ENCODE peak calls at places on chromosome 12, in six cellular contexts. One of them, this sample, is unnamed.

GRCh38 chr12:25583545-25583944 is 30.5 kb upstream of the LMNTD1 start:
- DNase-seq in Caco-2: peak; percentile 76
- DNase-seq in H9: peak; percentile 44
- DNase-seq in endothelial cell of umbilical vein: peak; percentile 28
- DNase-seq in lower lobe of right lung: no peak
- DNase-seq in cardiac muscle cell: peak; percentile 81
- DNase-seq in this sample: no peak

GRCh38 chr12:101414533-101415119 is 7.1 kb upstream of the ARL1 start:
- DNase-seq in cardiac muscle cell: peak; percentile 71
- DNase-seq in endothelial cell of umbilical vein: peak; percentile 76
- DNase-seq in lower lobe of right lung: no peak
- DNase-seq in H9: peak; percentile 46
- DNase-seq in Caco-2: no peak
- DNase-seq in this sample: no peak

GRCh38 chr12:25784669-25785068 is 173.8 kb upstream of the RASSF8 start:
- DNase-seq in H9: no peak
- DNase-seq in lower lobe of right lung: no peak
- DNase-seq in cardiac muscle cell: no peak
- DNase-seq in endothelial cell of umbilical vein: no peak
- DNase-seq in Caco-2: no peak
- DNase-seq in this sample: no peak

GRCh38 chr12:123089631-123090353 is 61.1 kb downstream of the PITPNM2 start:
- DNase-seq in endothelial cell of umbilical vein: peak; percentile 84
- DNase-seq in H9: no peak
- DNase-seq in cardiac muscle cell: peak; percentile 91
- DNase-seq in Caco-2: no peak
- DNase-seq in lower lobe of right lung: no peak
- DNase-seq in this sample: no peak

GRCh38 chr12:1838223-1838993 is 18.0 kb downstream of the LRTM2 start:
- DNase-seq in H9: no peak
- DNase-seq in Caco-2: peak; percentile 22
- DNase-seq in endothelial cell of umbilical vein: no peak
- DNase-seq in lower lobe of right lung: peak; percentile 19
- DNase-seq in cardiac muscle cell: no peak
- DNase-seq in this sample: no peak

GRCh38 chr12:50401383-50402155 is 884 bp downstream of the LARP4 start:
- DNase-seq in H9: no peak
- DNase-seq in lower lobe of right lung: no peak
- DNase-seq in endothelial cell of umbilical vein: peak; percentile 71
- DNase-seq in Caco-2: peak; percentile 7
- DNase-seq in cardiac muscle cell: peak; percentile 74
- DNase-seq in this sample: no peak

GRCh38 chr12:69052613-69053408 is 119.8 kb upstream of the CPM start:
- DNase-seq in endothelial cell of umbilical vein: peak; percentile 62
- DNase-seq in cardiac muscle cell: peak; percentile 78
- DNase-seq in H9: peak; percentile 84
- DNase-seq in Caco-2: peak; percentile 49
- DNase-seq in lower lobe of right lung: no peak
- DNase-seq in this sample: peak; percentile 40

GRCh38 chr12:64028541-64028940 is 184.0 kb downstream of the SRGAP1 start:
- DNase-seq in endothelial cell of umbilical vein: no peak
- DNase-seq in cardiac muscle cell: no peak
- DNase-seq in Caco-2: no peak
- DNase-seq in H9: no peak
- DNase-seq in lower lobe of right lung: no peak
- DNase-seq in this sample: no peak

GRCh38 chr12:74365178-74365964 is 172.3 kb upstream of the ATXN7L3B start:
- DNase-seq in lower lobe of right lung: peak; percentile 23
- DNase-seq in Caco-2: peak; percentile 44
- DNase-seq in H9: peak; percentile 61
- DNase-seq in endothelial cell of umbilical vein: peak; percentile 57
- DNase-seq in cardiac muscle cell: peak; percentile 48
- DNase-seq in this sample: no peak

GRCh38 chr12:24055747-24056146 is 106.3 kb upstream of the SOX5 start:
- DNase-seq in cardiac muscle cell: no peak
- DNase-seq in lower lobe of right lung: no peak
- DNase-seq in Caco-2: no peak
- DNase-seq in endothelial cell of umbilical vein: no peak
- DNase-seq in H9: no peak
- DNase-seq in this sample: no peak

GRCh38 chr12:90102957-90103652 is 394.5 kb upstream of the ATP2B1 start:
- DNase-seq in cardiac muscle cell: peak; percentile 62
- DNase-seq in lower lobe of right lung: no peak
- DNase-seq in H9: no peak
- DNase-seq in Caco-2: no peak
- DNase-seq in endothelial cell of umbilical vein: peak; percentile 63
- DNase-seq in this sample: no peak

GRCh38 chr12:13851828-13852227 is 129.6 kb downstream of the GRIN2B start:
- DNase-seq in Caco-2: no peak
- DNase-seq in H9: peak; percentile 89
- DNase-seq in cardiac muscle cell: no peak
- DNase-seq in endothelial cell of umbilical vein: no peak
- DNase-seq in lower lobe of right lung: no peak
- DNase-seq in this sample: no peak

GRCh38 chr12:120990487-120991055 is 12.2 kb downstream of the HNF1A start:
- DNase-seq in H9: no peak
- DNase-seq in endothelial cell of umbilical vein: no peak
- DNase-seq in Caco-2: no peak
- DNase-seq in lower lobe of right lung: no peak
- DNase-seq in cardiac muscle cell: no peak
- DNase-seq in this sample: no peak
- H3K4me1 ChIP-seq in H9: no peaks in the 10 kb centered on the region
- H3K4me1 ChIP-seq in endothelial cell of umbilical vein: no peaks in the 10 kb centered on the region
- H3K4me1 ChIP-seq in Caco-2: no peaks in the 10 kb centered on the region
- H3K4me1 ChIP-seq in lower lobe of right lung: no peaks in the 10 kb centered on the region
- H3K4me1 ChIP-seq in cardiac muscle cell: no peaks in the 10 kb centered on the region
- H3K4me1 ChIP-seq in this sample: no peaks in the 10 kb centered on the region

GRCh38 chr12:48783432-48783831 is 5.5 kb downstream of the ADCY6 start:
- DNase-seq in Caco-2: no peak
- DNase-seq in H9: no peak
- DNase-seq in lower lobe of right lung: no peak
- DNase-seq in cardiac muscle cell: no peak
- DNase-seq in endothelial cell of umbilical vein: no peak
- DNase-seq in this sample: no peak
- H3K4me1 ChIP-seq in Caco-2: peaks cover 21% of the 10 kb centered on the region
- H3K4me1 ChIP-seq in H9: no peaks in the 10 kb centered on the region
- H3K4me1 ChIP-seq in lower lobe of right lung: peaks cover 45% of the 10 kb centered on the region
- H3K4me1 ChIP-seq in cardiac muscle cell: peaks cover 42% of the 10 kb centered on the region
- H3K4me1 ChIP-seq in endothelial cell of umbilical vein: peaks cover 26% of the 10 kb centered on the region
- H3K4me1 ChIP-seq in this sample: peaks cover 29% of the 10 kb centered on the region

GRCh38 chr12:110249716-110250225 is 31.3 kb upstream of the ATP2A2 start:
- DNase-seq in Caco-2: no peak
- DNase-seq in endothelial cell of umbilical vein: no peak
- DNase-seq in H9: no peak
- DNase-seq in cardiac muscle cell: peak; percentile 18
- DNase-seq in lower lobe of right lung: no peak
- DNase-seq in this sample: no peak
- H3K4me1 ChIP-seq in Caco-2: peaks cover 64% of the 10 kb centered on the region
- H3K4me1 ChIP-seq in endothelial cell of umbilical vein: no peaks in the 10 kb centered on the region
- H3K4me1 ChIP-seq in H9: no peaks in the 10 kb centered on the region
- H3K4me1 ChIP-seq in cardiac muscle cell: peaks cover 66% of the 10 kb centered on the region
- H3K4me1 ChIP-seq in lower lobe of right lung: peaks cover 35% of the 10 kb centered on the region
- H3K4me1 ChIP-seq in this sample: no peaks in the 10 kb centered on the region

GRCh38 chr12:46468813-46469212 is 96.2 kb upstream of the SLC38A2 start:
- DNase-seq in lower lobe of right lung: no peak
- DNase-seq in H9: no peak
- DNase-seq in cardiac muscle cell: no peak
- DNase-seq in endothelial cell of umbilical vein: no peak
- DNase-seq in Caco-2: no peak
- DNase-seq in this sample: no peak

GRCh38 chr12:46470975-46471374 is 98.4 kb upstream of the SLC38A2 start:
- DNase-seq in lower lobe of right lung: no peak
- DNase-seq in Caco-2: no peak
- DNase-seq in cardiac muscle cell: no peak
- DNase-seq in endothelial cell of umbilical vein: no peak
- DNase-seq in H9: no peak
- DNase-seq in this sample: no peak

GRCh38 chr12:46470039-46470627 is 97.6 kb upstream of the SLC38A2 start:
- DNase-seq in H9: no peak
- DNase-seq in cardiac muscle cell: no peak
- DNase-seq in endothelial cell of umbilical vein: no peak
- DNase-seq in lower lobe of right lung: no peak
- DNase-seq in Caco-2: no peak
- DNase-seq in this sample: no peak

GRCh38 chr12:46465307-46465706 is 92.7 kb upstream of the SLC38A2 start:
- DNase-seq in lower lobe of right lung: no peak
- DNase-seq in H9: no peak
- DNase-seq in cardiac muscle cell: no peak
- DNase-seq in Caco-2: no peak
- DNase-seq in endothelial cell of umbilical vein: no peak
- DNase-seq in this sample: no peak

DNA sequence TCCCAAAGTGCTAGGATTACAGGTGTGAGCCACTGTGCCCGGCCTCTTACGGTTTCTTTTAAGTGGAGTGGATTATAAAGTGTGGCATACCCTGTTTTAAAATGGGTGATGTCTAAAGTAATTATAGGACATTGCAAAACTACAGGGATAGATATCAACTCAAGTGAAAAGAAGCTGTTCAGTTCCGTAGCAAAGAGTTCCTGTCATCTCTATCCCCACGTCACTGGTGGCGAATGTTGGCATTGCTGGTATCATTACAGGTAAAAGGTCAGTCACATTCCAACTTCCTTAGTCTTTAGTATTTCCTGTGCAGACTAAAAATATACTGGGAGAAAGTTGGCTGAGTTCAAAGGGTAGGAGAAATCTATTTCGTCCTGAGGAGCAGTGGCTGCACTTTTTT is 95.6 kb upstream of the SLC38A2 start:
- DNase-seq in Caco-2: no peak
- DNase-seq in cardiac muscle cell: peak; percentile 81
- DNase-seq in H9: no peak
- DNase-seq in endothelial cell of umbilical vein: no peak
- DNase-seq in lower lobe of right lung: no peak
- DNase-seq in this sample: no peak
- H3K4me1 ChIP-seq in Caco-2: peaks cover 22% of the 10 kb centered on the region
- H3K4me1 ChIP-seq in cardiac muscle cell: peaks cover 13% of the 10 kb centered on the region
- H3K4me1 ChIP-seq in H9: no peaks in the 10 kb centered on the region
- H3K4me1 ChIP-seq in endothelial cell of umbilical vein: peaks cover 47% of the 10 kb centered on the region
- H3K4me1 ChIP-seq in lower lobe of right lung: peaks cover 8% of the 10 kb centered on the region
- H3K4me1 ChIP-seq in this sample: no peaks in the 10 kb centered on the region

DNA sequence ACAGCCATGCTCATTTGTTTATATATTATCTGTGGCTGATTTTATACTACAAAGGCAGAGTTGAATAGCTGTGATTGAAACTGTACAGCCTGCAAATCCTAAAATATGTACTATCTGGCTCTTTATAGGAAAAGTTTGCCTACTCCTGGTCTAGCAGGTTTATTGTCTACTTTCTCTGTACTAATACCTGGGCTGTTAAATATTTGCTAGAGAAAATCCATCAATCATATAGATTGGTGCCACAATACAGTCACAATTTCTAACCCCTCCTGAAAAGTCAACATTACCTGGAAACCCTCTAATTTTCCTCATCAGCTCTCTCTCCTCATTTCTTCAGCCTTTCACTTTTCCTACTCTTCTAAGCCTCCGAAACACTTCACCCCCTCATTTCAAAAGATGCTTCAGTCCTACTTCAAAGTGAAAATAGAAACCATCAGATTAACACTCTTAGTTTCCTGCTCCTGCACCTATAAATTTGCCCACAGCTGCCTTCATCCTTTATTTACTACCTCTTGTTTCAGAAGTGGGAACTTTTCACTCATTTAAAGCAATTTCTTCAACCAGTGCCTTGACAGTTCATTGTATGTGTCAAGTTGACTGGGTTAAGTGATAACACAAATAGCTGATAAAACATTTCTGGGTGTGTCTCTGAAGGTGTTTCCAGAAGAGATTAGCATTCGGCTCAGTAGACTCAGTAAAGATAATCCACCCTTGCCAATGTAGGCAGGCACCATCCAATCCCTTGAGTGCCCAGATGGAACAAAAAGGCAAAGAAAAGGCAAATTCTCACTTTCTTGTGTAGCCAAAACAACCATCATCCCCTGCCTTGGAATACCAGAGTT is 18.1 kb upstream of the C2CD5 start:
- DNase-seq in cardiac muscle cell: no peak
- DNase-seq in H9: no peak
- DNase-seq in endothelial cell of umbilical vein: no peak
- DNase-seq in Caco-2: no peak
- DNase-seq in lower lobe of right lung: no peak
- DNase-seq in this sample: no peak
- H3K4me1 ChIP-seq in cardiac muscle cell: no peaks in the 10 kb centered on the region
- H3K4me1 ChIP-seq in H9: no peaks in the 10 kb centered on the region
- H3K4me1 ChIP-seq in endothelial cell of umbilical vein: no peaks in the 10 kb centered on the region
- H3K4me1 ChIP-seq in Caco-2: peaks cover 28% of the 10 kb centered on the region
- H3K4me1 ChIP-seq in lower lobe of right lung: no peaks in the 10 kb centered on the region
- H3K4me1 ChIP-seq in this sample: no peaks in the 10 kb centered on the region

GRCh38 chr12:14928946-14929345 is 9.4 kb downstream of the ERP27 start:
- DNase-seq in cardiac muscle cell: peak; percentile 54
- DNase-seq in Caco-2: peak; percentile 72
- DNase-seq in lower lobe of right lung: no peak
- DNase-seq in H9: no peak
- DNase-seq in endothelial cell of umbilical vein: peak; percentile 40
- DNase-seq in this sample: peak; percentile 49
- H3K4me1 ChIP-seq in cardiac muscle cell: peaks cover 3% of the 10 kb centered on the region
- H3K4me1 ChIP-seq in Caco-2: peaks cover 51% of the 10 kb centered on the region
- H3K4me1 ChIP-seq in lower lobe of right lung: peaks cover 11% of the 10 kb centered on the region
- H3K4me1 ChIP-seq in H9: no peaks in the 10 kb centered on the region
- H3K4me1 ChIP-seq in endothelial cell of umbilical vein: peaks cover 6% of the 10 kb centered on the region
- H3K4me1 ChIP-seq in this sample: peaks cover 4% of the 10 kb centered on the region

GRCh38 chr12:116183741-116184141 is 93.8 kb downstream of the MED13L start:
- DNase-seq in H9: no peak
- DNase-seq in endothelial cell of umbilical vein: peak; percentile 13
- DNase-seq in cardiac muscle cell: peak; percentile 29
- DNase-seq in Caco-2: no peak
- DNase-seq in lower lobe of right lung: no peak
- DNase-seq in this sample: no peak

GRCh38 chr12:116186482-116187157 is 90.9 kb downstream of the MED13L start:
- DNase-seq in endothelial cell of umbilical vein: peak; percentile 88
- DNase-seq in H9: no peak
- DNase-seq in Caco-2: no peak
- DNase-seq in cardiac muscle cell: no peak
- DNase-seq in lower lobe of right lung: no peak
- DNase-seq in this sample: no peak

GRCh38 chr12:116187158-116187511 is 90.4 kb downstream of the MED13L start:
- DNase-seq in H9: no peak
- DNase-seq in Caco-2: no peak
- DNase-seq in cardiac muscle cell: no peak
- DNase-seq in endothelial cell of umbilical vein: no peak
- DNase-seq in lower lobe of right lung: no peak
- DNase-seq in this sample: no peak

GRCh38 chr12:116182359-116183063 is 95.0 kb downstream of the MED13L start:
- DNase-seq in cardiac muscle cell: no peak
- DNase-seq in H9: no peak
- DNase-seq in lower lobe of right lung: no peak
- DNase-seq in Caco-2: no peak
- DNase-seq in endothelial cell of umbilical vein: no peak
- DNase-seq in this sample: no peak

DNA sequence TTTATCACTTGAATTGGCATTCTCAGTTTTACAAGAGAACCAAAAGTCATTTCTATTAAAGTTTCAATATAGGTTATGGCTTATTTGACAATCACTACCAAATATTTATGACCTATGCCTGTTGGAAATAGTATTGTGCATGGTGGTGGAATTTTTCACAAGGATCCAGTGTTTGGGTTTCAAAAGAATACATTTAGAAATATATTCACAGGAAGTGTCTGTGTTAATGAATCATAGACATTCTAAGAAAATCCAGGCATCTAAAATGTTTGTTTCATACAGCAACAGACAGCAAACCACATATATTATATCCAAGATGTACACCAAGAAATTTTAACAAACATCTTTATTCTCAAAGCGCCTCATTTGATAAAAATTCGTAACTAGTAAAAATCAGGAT is 92.7 kb downstream of the MED13L start:
- DNase-seq in cardiac muscle cell: no peak
- DNase-seq in endothelial cell of umbilical vein: peak; percentile 42
- DNase-seq in Caco-2: no peak
- DNase-seq in H9: no peak
- DNase-seq in lower lobe of right lung: no peak
- DNase-seq in this sample: no peak
- H3K4me1 ChIP-seq in cardiac muscle cell: peaks cover 89% of the 10 kb centered on the region
- H3K4me1 ChIP-seq in endothelial cell of umbilical vein: peaks cover 50% of the 10 kb centered on the region
- H3K4me1 ChIP-seq in Caco-2: peaks cover 58% of the 10 kb centered on the region
- H3K4me1 ChIP-seq in H9: no peaks in the 10 kb centered on the region
- H3K4me1 ChIP-seq in lower lobe of right lung: peaks cover 75% of the 10 kb centered on the region
- H3K4me1 ChIP-seq in this sample: no peaks in the 10 kb centered on the region

This sample was measured in breast epithelium.